ENCODE peak calls at places on chromosomes 3 and 15, in eight cellular contexts. One of them, this sample, is unnamed.
A peak's percentile ranks its signal among the peaks of the same experiment; 100 is the strongest.

GRCh38 chr3:48899298-48899697 is 616 bp upstream of the SLC25A20 start:
- DNase-seq in CD8-positive, alpha-beta T cell: peak; percentile 62
- DNase-seq in BE2C: no peak
- DNase-seq in H9: no peak
- DNase-seq in GM13977: no peak
- DNase-seq in endothelial cell: no peak
- DNase-seq in endodermal cell: no peak
- DNase-seq in neural crest cell: no peak
- DNase-seq in this sample: no peak

GRCh38 chr3:114764056-114764492 is 383.0 kb downstream of the ZBTB20 start:
- DNase-seq in BE2C: no peak
- DNase-seq in endothelial cell: no peak
- DNase-seq in CD8-positive, alpha-beta T cell: no peak
- DNase-seq in endodermal cell: no peak
- DNase-seq in GM13977: no peak
- DNase-seq in neural crest cell: no peak
- DNase-seq in H9: no peak
- DNase-seq in this sample: no peak

GRCh38 chr3:105869531-105869833 is 670 bp upstream of the CBLB start:
- DNase-seq in neural crest cell: no peak
- DNase-seq in BE2C: no peak
- DNase-seq in endodermal cell: no peak
- DNase-seq in CD8-positive, alpha-beta T cell: no peak
- DNase-seq in endothelial cell: no peak
- DNase-seq in H9: no peak
- DNase-seq in GM13977: no peak
- DNase-seq in this sample: no peak

GRCh38 chr3:52395503-52395865 is 49.4 kb downstream of the SEMA3G start:
- DNase-seq in endodermal cell: no peak
- DNase-seq in CD8-positive, alpha-beta T cell: no peak
- DNase-seq in BE2C: no peak
- DNase-seq in neural crest cell: no peak
- DNase-seq in GM13977: no peak
- DNase-seq in endothelial cell: no peak
- DNase-seq in H9: no peak
- DNase-seq in this sample: no peak

GRCh38 chr3:13851091-13851849 is 28.6 kb downstream of the WNT7A start:
- DNase-seq in H9: no peak
- DNase-seq in endodermal cell: no peak
- DNase-seq in endothelial cell: no peak
- DNase-seq in GM13977: no peak
- DNase-seq in CD8-positive, alpha-beta T cell: no peak
- DNase-seq in neural crest cell: no peak
- DNase-seq in BE2C: no peak
- DNase-seq in this sample: no peak

GRCh38 chr15:36358094-36358961 is 221.1 kb upstream of the CDIN1 start:
- DNase-seq in neural crest cell: no peak
- DNase-seq in H9: no peak
- DNase-seq in BE2C: no peak
- DNase-seq in endodermal cell: no peak
- DNase-seq in endothelial cell: no peak
- DNase-seq in CD8-positive, alpha-beta T cell: no peak
- DNase-seq in GM13977: no peak
- DNase-seq in this sample: no peak

GRCh38 chr3:188082040-188082439 is 71.9 kb upstream of the LPP start:
- DNase-seq in endodermal cell: no peak
- DNase-seq in H9: no peak
- DNase-seq in CD8-positive, alpha-beta T cell: no peak
- DNase-seq in BE2C: no peak
- DNase-seq in endothelial cell: no peak
- DNase-seq in GM13977: no peak
- DNase-seq in neural crest cell: no peak
- DNase-seq in this sample: no peak

GRCh38 chr3:188577539-188577938 is 423.6 kb downstream of the LPP start:
- DNase-seq in endodermal cell: no peak
- DNase-seq in CD8-positive, alpha-beta T cell: no peak
- DNase-seq in endothelial cell: no peak
- DNase-seq in BE2C: no peak
- DNase-seq in neural crest cell: no peak
- DNase-seq in H9: no peak
- DNase-seq in GM13977: no peak
- DNase-seq in this sample: no peak

GRCh38 chr3:9862391-9863235 is 17.4 kb downstream of the CIDEC start:
- DNase-seq in neural crest cell: peak; percentile 63
- DNase-seq in BE2C: no peak
- DNase-seq in H9: peak; percentile 85
- DNase-seq in GM13977: peak; percentile 52
- DNase-seq in endodermal cell: peak; percentile 92
- DNase-seq in CD8-positive, alpha-beta T cell: no peak
- DNase-seq in endothelial cell: peak; percentile 48
- DNase-seq in this sample: peak; percentile 84

GRCh38 chr3:128969993-128970740 is 23.7 kb downstream of the CFAP92 start:
- DNase-seq in CD8-positive, alpha-beta T cell: peak; percentile 77
- DNase-seq in endodermal cell: peak; percentile 83
- DNase-seq in endothelial cell: peak; percentile 55
- DNase-seq in neural crest cell: peak; percentile 72
- DNase-seq in H9: peak; percentile 49
- DNase-seq in GM13977: peak; percentile 68
- DNase-seq in BE2C: peak; percentile 54
- DNase-seq in this sample: peak; percentile 70

GRCh38 chr3:194367992-194368841 is 1.3 kb downstream of the LRRC15 start:
- DNase-seq in CD8-positive, alpha-beta T cell: no peak
- DNase-seq in neural crest cell: no peak
- DNase-seq in endothelial cell: no peak
- DNase-seq in BE2C: no peak
- DNase-seq in GM13977: no peak
- DNase-seq in H9: no peak
- DNase-seq in endodermal cell: no peak
- DNase-seq in this sample: peak; percentile 48

GRCh38 chr15:65303687-65304392 is 637 bp upstream of the RNU5B-1 start:
- DNase-seq in endothelial cell: no peak
- DNase-seq in GM13977: no peak
- DNase-seq in endodermal cell: peak; percentile 89
- DNase-seq in H9: peak; percentile 64
- DNase-seq in neural crest cell: no peak
- DNase-seq in BE2C: peak; percentile 35
- DNase-seq in CD8-positive, alpha-beta T cell: peak; percentile 80
- DNase-seq in this sample: peak; percentile 36

GRCh38 chr3:195558602-195559001 is 15.5 kb upstream of the PPP1R2 start:
- DNase-seq in CD8-positive, alpha-beta T cell: no peak
- DNase-seq in BE2C: no peak
- DNase-seq in neural crest cell: no peak
- DNase-seq in GM13977: peak; percentile 31
- DNase-seq in H9: no peak
- DNase-seq in endothelial cell: peak; percentile 20
- DNase-seq in endodermal cell: peak; percentile 67
- DNase-seq in this sample: no peak

GRCh38 chr3:99108508-99108907 is 207.0 kb upstream of the DCBLD2 start:
- DNase-seq in endothelial cell: no peak
- DNase-seq in BE2C: no peak
- DNase-seq in CD8-positive, alpha-beta T cell: no peak
- DNase-seq in GM13977: no peak
- DNase-seq in neural crest cell: no peak
- DNase-seq in endodermal cell: no peak
- DNase-seq in H9: no peak
- DNase-seq in this sample: no peak

GRCh38 chr15:101309436-101310162 is 14.6 kb upstream of the SNRPA1 start:
- DNase-seq in CD8-positive, alpha-beta T cell: no peak
- DNase-seq in BE2C: no peak
- DNase-seq in neural crest cell: no peak
- DNase-seq in H9: peak; percentile 25
- DNase-seq in endothelial cell: no peak
- DNase-seq in GM13977: no peak
- DNase-seq in endodermal cell: peak; percentile 43
- DNase-seq in this sample: no peak

GRCh38 chr3:105118905-105119304 is 247.8 kb upstream of the ALCAM start:
- DNase-seq in neural crest cell: no peak
- DNase-seq in endothelial cell: no peak
- DNase-seq in BE2C: no peak
- DNase-seq in endodermal cell: no peak
- DNase-seq in H9: no peak
- DNase-seq in GM13977: no peak
- DNase-seq in CD8-positive, alpha-beta T cell: no peak
- DNase-seq in this sample: no peak

GRCh38 chr3:189049458-189050231 is 122.1 kb upstream of the TPRG1 start:
- DNase-seq in BE2C: no peak
- DNase-seq in endothelial cell: no peak
- DNase-seq in endodermal cell: peak; percentile 68
- DNase-seq in neural crest cell: no peak
- DNase-seq in GM13977: no peak
- DNase-seq in H9: peak; percentile 33
- DNase-seq in CD8-positive, alpha-beta T cell: no peak
- DNase-seq in this sample: no peak

GRCh38 chr15:90681480-90681879 is 35.7 kb upstream of the BLM start:
- DNase-seq in neural crest cell: no peak
- DNase-seq in endothelial cell: no peak
- DNase-seq in CD8-positive, alpha-beta T cell: no peak
- DNase-seq in GM13977: no peak
- DNase-seq in endodermal cell: no peak
- DNase-seq in H9: no peak
- DNase-seq in BE2C: no peak
- DNase-seq in this sample: no peak

GRCh38 chr15:85289677-85290365 is 90.6 kb upstream of the AKAP13 start:
- DNase-seq in GM13977: peak; percentile 52
- DNase-seq in endothelial cell: peak; percentile 31
- DNase-seq in H9: no peak
- DNase-seq in BE2C: peak; percentile 48
- DNase-seq in endodermal cell: peak; percentile 67
- DNase-seq in CD8-positive, alpha-beta T cell: no peak
- DNase-seq in neural crest cell: no peak
- DNase-seq in this sample: peak; percentile 12

GRCh38 chr15:43824302-43825246 is at the start of gene MFAP1:
- DNase-seq in CD8-positive, alpha-beta T cell: peak; percentile 91
- DNase-seq in GM13977: peak; percentile 92
- DNase-seq in H9: peak; percentile 93
- DNase-seq in neural crest cell: peak; percentile 80
- DNase-seq in endothelial cell: peak; percentile 76
- DNase-seq in BE2C: peak; percentile 92
- DNase-seq in endodermal cell: peak; percentile 94
- DNase-seq in this sample: peak; percentile 74

GRCh38 chr15:67741313-67741712 is 84.0 kb upstream of the SKOR1 start:
- DNase-seq in BE2C: no peak
- DNase-seq in CD8-positive, alpha-beta T cell: no peak
- DNase-seq in endodermal cell: no peak
- DNase-seq in endothelial cell: no peak
- DNase-seq in H9: no peak
- DNase-seq in GM13977: no peak
- DNase-seq in neural crest cell: no peak
- DNase-seq in this sample: no peak

GRCh38 chr3:171851685-171852084 is 8.5 kb downstream of the TMEM212 start:
- DNase-seq in GM13977: no peak
- DNase-seq in endodermal cell: no peak
- DNase-seq in H9: no peak
- DNase-seq in neural crest cell: no peak
- DNase-seq in endothelial cell: no peak
- DNase-seq in CD8-positive, alpha-beta T cell: no peak
- DNase-seq in BE2C: no peak
- DNase-seq in this sample: no peak

GRCh38 chr3:121883507-121883906 is 10.7 kb upstream of the SLC15A2 start:
- DNase-seq in H9: no peak
- DNase-seq in GM13977: peak; percentile 12
- DNase-seq in BE2C: no peak
- DNase-seq in neural crest cell: no peak
- DNase-seq in endodermal cell: no peak
- DNase-seq in CD8-positive, alpha-beta T cell: no peak
- DNase-seq in endothelial cell: no peak
- DNase-seq in this sample: no peak
- TF ChIP-seq CTCF in H9: peak; percentile 72
- TF ChIP-seq CTCF in GM13977: peak; percentile 27
- TF ChIP-seq CTCF in BE2C: peak; percentile 37
- TF ChIP-seq CTCF in neural crest cell: peak; percentile 62
- TF ChIP-seq CTCF in endodermal cell: peak; percentile 78
- TF ChIP-seq CTCF in CD8-positive, alpha-beta T cell: peak; percentile 27
- TF ChIP-seq CTCF in endothelial cell: peak; percentile 65
- TF ChIP-seq CTCF in this sample: peak; percentile 17

GRCh38 chr3:35908366-35909232 is 269.3 kb downstream of the ARPP21 start:
- DNase-seq in H9: peak; percentile 77
- DNase-seq in neural crest cell: peak; percentile 77
- DNase-seq in GM13977: peak; percentile 12
- DNase-seq in endodermal cell: peak; percentile 91
- DNase-seq in endothelial cell: peak; percentile 74
- DNase-seq in BE2C: peak; percentile 68
- DNase-seq in CD8-positive, alpha-beta T cell: peak; percentile 50
- DNase-seq in this sample: peak; percentile 75
- TF ChIP-seq CTCF in H9: peak; percentile 87
- TF ChIP-seq CTCF in neural crest cell: peak; percentile 93
- TF ChIP-seq CTCF in GM13977: peak; percentile 77
- TF ChIP-seq CTCF in endodermal cell: peak; percentile 93
- TF ChIP-seq CTCF in endothelial cell: peak; percentile 83
- TF ChIP-seq CTCF in BE2C: peak; percentile 68
- TF ChIP-seq CTCF in CD8-positive, alpha-beta T cell: peak; percentile 55
- TF ChIP-seq CTCF in this sample: peak; percentile 76

GRCh38 chr3:15953841-15954240 is 156.1 kb upstream of the ANKRD28 start:
- DNase-seq in endothelial cell: no peak
- DNase-seq in H9: no peak
- DNase-seq in BE2C: no peak
- DNase-seq in GM13977: peak; percentile 19
- DNase-seq in CD8-positive, alpha-beta T cell: no peak
- DNase-seq in neural crest cell: no peak
- DNase-seq in endodermal cell: no peak
- DNase-seq in this sample: no peak
- TF ChIP-seq CTCF in endothelial cell: no peak
- TF ChIP-seq CTCF in H9: peak; percentile 35
- TF ChIP-seq CTCF in BE2C: no peak
- TF ChIP-seq CTCF in GM13977: peak; percentile 21
- TF ChIP-seq CTCF in CD8-positive, alpha-beta T cell: no peak
- TF ChIP-seq CTCF in neural crest cell: peak; percentile 32
- TF ChIP-seq CTCF in endodermal cell: peak; percentile 54
- TF ChIP-seq CTCF in this sample: no peak

DNA sequence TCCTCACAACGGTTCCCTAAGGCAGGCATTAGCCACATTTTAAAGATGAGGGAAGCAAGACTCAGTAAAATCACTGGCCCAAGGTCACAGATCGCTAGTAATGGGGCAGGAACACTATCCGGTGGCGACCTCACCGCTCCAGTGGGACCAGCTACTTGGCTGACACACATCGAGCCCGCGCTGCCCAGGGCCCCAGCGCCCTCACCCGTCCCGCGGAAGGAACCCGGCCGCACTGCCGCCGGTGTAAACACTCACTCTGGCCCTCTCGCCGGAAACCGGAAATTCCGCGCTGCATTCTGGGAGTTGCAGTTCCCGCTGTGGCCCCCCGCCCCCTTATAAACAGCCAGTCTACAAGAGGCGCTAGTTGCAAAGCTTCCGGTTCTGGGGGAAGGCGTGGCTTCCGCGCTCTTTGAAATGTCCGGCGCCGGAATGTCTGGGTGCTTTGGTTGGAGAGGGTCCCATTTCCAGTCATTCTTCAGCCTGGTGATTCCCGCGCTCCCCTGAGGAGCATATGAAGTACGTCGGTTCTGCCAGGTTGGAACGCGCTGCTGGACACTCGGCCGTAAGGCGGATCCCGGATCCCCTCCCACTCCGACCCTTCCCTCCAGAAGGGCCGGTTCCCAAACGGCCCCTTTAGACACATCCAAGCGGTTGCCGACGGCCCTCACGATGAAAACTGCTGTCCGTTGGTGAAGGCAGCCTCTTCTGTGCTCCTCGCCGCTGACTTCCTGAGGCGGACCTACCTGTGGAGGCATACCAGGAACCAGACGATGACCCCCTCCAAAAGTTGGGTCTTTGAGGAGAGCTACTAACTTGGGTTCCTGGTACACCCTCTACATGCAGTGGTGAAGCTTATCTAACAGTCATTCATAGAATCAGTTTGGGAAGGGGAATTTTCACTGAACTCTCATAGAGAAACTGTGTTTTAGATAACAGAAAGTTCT is at the start of gene UBL7:
- DNase-seq in BE2C: peak; percentile 99
- DNase-seq in endodermal cell: peak; percentile 100
- DNase-seq in H9: peak; percentile 99
- DNase-seq in GM13977: peak; percentile 93
- DNase-seq in endothelial cell: peak; percentile 98
- DNase-seq in neural crest cell: peak; percentile 93
- DNase-seq in CD8-positive, alpha-beta T cell: peak; percentile 97
- DNase-seq in this sample: peak; percentile 98
- TF ChIP-seq CTCF in BE2C: peak; percentile 21
- TF ChIP-seq CTCF in endodermal cell: peak; percentile 43
- TF ChIP-seq CTCF in H9: peak; percentile 33
- TF ChIP-seq CTCF in GM13977: peak; percentile 49
- TF ChIP-seq CTCF in endothelial cell: no peak
- TF ChIP-seq CTCF in neural crest cell: peak; percentile 23
- TF ChIP-seq CTCF in CD8-positive, alpha-beta T cell: no peak
- TF ChIP-seq CTCF in this sample: no peak